ENCODE peak calls at places on chromosomes 5 and 9, in five cellular contexts. L, X, Q, K and R are unnamed samples.

GRCh38 chr9:17191095-17191494 is 56.3 kb downstream of the CNTLN start:
- DNase-seq in L (no peak), X (no peak), Q (no peak), K (peak), R (no peak)

GRCh38 chr9:99134893-99135341 is 30.0 kb downstream of the TGFBR1 start:
- DNase-seq in L (no peak), X (no peak), Q (no peak), K (peak), R (no peak)

GRCh38 chr9:3989915-3990314 is 310.0 kb downstream of the GLIS3 start:
- DNase-seq in L (no peak), X (no peak), Q (no peak), K (no peak), R (no peak)

GRCh38 chr9:72155282-72155677 is 6.0 kb downstream of the GDA start:
- DNase-seq in L (no peak), X (no peak), Q (no peak), K (no peak), R (no peak)

GRCh38 chr5:56910123-56910951 is 941 bp downstream of the SETD9 start:
- DNase-seq in L (no peak), X (peak), Q (no peak), K (peak), R (peak)

GRCh38 chr5:168304349-168304748 is 12.9 kb downstream of the WWC1 start:
- DNase-seq in L (no peak), X (no peak), Q (no peak), K (no peak), R (no peak)

GRCh38 chr9:107739601-107740082 is 250.1 kb upstream of the KLF4 start:
- DNase-seq in L (no peak), X (no peak), Q (peak), K (no peak), R (peak)

GRCh38 chr9:114084282-114085073 is 6.4 kb upstream of the AMBP start:
- DNase-seq in L (no peak), X (no peak), Q (no peak), K (no peak), R (no peak)

GRCh38 chr9:91572044-91572443 is 148.4 kb upstream of the NFIL3 start:
- DNase-seq in L (peak), X (no peak), Q (no peak), K (no peak), R (no peak)

GRCh38 chr5:170809551-170809950 is 26.0 kb downstream of the GABRP start:
- DNase-seq in L (peak), X (no peak), Q (no peak), K (no peak), R (no peak)

GRCh38 chr9:16022228-16022627 is 469.4 kb downstream of the CCDC171 start:
- DNase-seq in L (no peak), X (no peak), Q (no peak), K (no peak), R (no peak)

GRCh38 chr9:120937127-120937526 is 10.5 kb upstream of the TRAF1 start:
- DNase-seq in L (no peak), X (no peak), Q (no peak), K (no peak), R (no peak)

GRCh38 chr9:31119882-31120481 is 1264.5 kb upstream of the ACO1 start:
- DNase-seq in L (peak), X (peak), Q (no peak), K (peak), R (no peak)

GRCh38 chr9:37784640-37785483 is at the start of gene EXOSC3:
- DNase-seq in L (peak), X (peak), Q (peak), K (peak), R (peak)

GRCh38 chr5:103207001-103207400 is 51.6 kb upstream of the MACIR start:
- DNase-seq in L (no peak), X (no peak), Q (no peak), K (no peak), R (no peak)

GRCh38 chr9:91852801-91853347 is 97.2 kb downstream of the ROR2 start:
- DNase-seq in L (no peak), X (no peak), Q (no peak), K (no peak), R (no peak)

GRCh38 chr5:147879784-147880183 is 1.3 kb downstream of the SCGB3A2 start:
- DNase-seq in L (no peak), X (no peak), Q (no peak), K (no peak), R (no peak)

GRCh38 chr9:76586555-76587314 is 127.8 kb downstream of the GCNT1 start:
- DNase-seq in L (peak), X (no peak), Q (no peak), K (no peak), R (no peak)

GRCh38 chr9:125650271-125650737 is 56.7 kb downstream of the MAPKAP1 start:
- DNase-seq in L (no peak), X (peak), Q (no peak), K (peak), R (no peak)

GRCh38 chr5:57696005-57696755 is 213.6 kb upstream of the ACTBL2 start:
- DNase-seq in L (no peak), X (no peak), Q (no peak), K (no peak), R (no peak)

GRCh38 chr9:16879416-16879815 is 8.9 kb upstream of the BNC2 start:
- DNase-seq in L (no peak), X (no peak), Q (no peak), K (no peak), R (no peak)

GRCh38 chr5:43352916-43353315 is 39.7 kb upstream of the HMGCS1 start:
- DNase-seq in L (no peak), X (no peak), Q (no peak), K (no peak), R (no peak)